ENCODE peak calls at places on chromosomes 7 and 10, in eight cellular contexts. K is dorsolateral prefrontal cortex, F is fibroblast of lung, L is cardiac fibroblast, R is heart left ventricle, V is fibroblast of pulmonary artery, J is GM13977, W is choroid plexus epithelial cell. H is an unnamed sample.

GRCh38 chr7:76268376-76268775 is 34.1 kb upstream of the HSPB1 start:
- DNase-seq in J (no peak), L (no peak), R (no peak), K (no peak), W (no peak), F (no peak), V (no peak), H (no peak)

GRCh38 chr7:140526901-140527664 is 47.8 kb upstream of the MKRN1 start:
- DNase-seq in J (no peak), R (no peak), V (no peak), W (peak; percentile 42), K (no peak), L (no peak), F (no peak), H (peak; percentile 35)

GRCh38 chr10:23192741-23193434 is 776 bp downstream of the PTF1A start:
- DNase-seq in V (no peak), W (no peak), L (no peak), K (no peak), F (no peak), R (no peak), J (no peak), H (no peak)

GRCh38 chr7:44290250-44290616 is 35.2 kb downstream of the CAMK2B start:
- DNase-seq in J (no peak), R (no peak), W (no peak), V (no peak), L (no peak), K (peak; percentile 21), F (no peak), H (no peak)

GRCh38 chr7:27994639-27995038 is 186.0 kb downstream of the JAZF1 start:
- DNase-seq in W (no peak), R (peak; percentile 28), L (no peak), F (no peak), K (no peak), J (no peak), V (peak; percentile 4), H (peak; percentile 47)

GRCh38 chr7:18895456-18895855 is 222.0 kb downstream of the TWIST1 start:
- DNase-seq in R (no peak), V (peak; percentile 55), J (no peak), K (no peak), W (peak; percentile 68), L (peak; percentile 39), F (peak; percentile 66), H (peak; percentile 81)

GRCh38 chr7:31767686-31768358 is 80.8 kb downstream of the PPP1R17 start:
- DNase-seq in K (no peak), F (no peak), W (no peak), L (no peak), R (no peak), V (no peak), J (no peak), H (no peak)

GRCh38 chr10:87771871-87772500 is 46.0 kb downstream of the ATAD1 start:
- DNase-seq in R (no peak), W (peak; percentile 64), L (peak; percentile 61), K (no peak), F (peak; percentile 46), V (peak; percentile 62), J (peak; percentile 14), H (peak; percentile 42)

GRCh38 chr10:24513155-24513554 is 210.5 kb downstream of the ARHGAP21 start:
- DNase-seq in J (no peak), W (peak; percentile 62), L (peak; percentile 21), V (peak; percentile 41), R (no peak), K (no peak), F (peak; percentile 54), H (peak; percentile 49)

GRCh38 chr7:43584200-43584586 is 1.3 kb downstream of the STK17A start:
- DNase-seq in R (peak; percentile 44), V (peak; percentile 85), K (no peak), L (peak; percentile 77), J (no peak), F (peak; percentile 87), W (peak; percentile 75), H (peak; percentile 62)

GRCh38 chr10:60490013-60490412 is 100.3 kb upstream of the ANK3 start:
- DNase-seq in L (peak; percentile 29), W (peak; percentile 72), F (no peak), J (no peak), V (peak; percentile 46), K (no peak), R (no peak), H (peak; percentile 62)

GRCh38 chr10:52650873-52651272 is 121.7 kb downstream of the MBL2 start:
- DNase-seq in L (no peak), J (no peak), R (no peak), K (no peak), W (no peak), V (no peak), F (no peak), H (no peak)

GRCh38 chr10:113222207-113222606 is 272.2 kb downstream of the TCF7L2 start:
- DNase-seq in V (no peak), R (no peak), L (no peak), W (no peak), F (no peak), J (no peak), K (no peak), H (no peak)

GRCh38 chr7:113282875-113283274 is 164.5 kb upstream of the SMIM30 start:
- DNase-seq in K (no peak), J (no peak), L (no peak), R (no peak), F (no peak), W (no peak), V (no peak), H (no peak)

GRCh38 chr10:90598513-90598912 is 259.3 kb downstream of the HTR7 start:
- DNase-seq in L (no peak), V (no peak), R (no peak), W (no peak), F (no peak), J (no peak), K (no peak), H (no peak)
- TF ChIP-seq CTCF in L (no peak), V (no peak), R (no peak), W (no peak), F (no peak), J (no peak), K (no peak), H (no peak)

GRCh38 chr7:12458520-12459131 is 55.0 kb upstream of the VWDE start:
- DNase-seq in F (peak; percentile 59), K (no peak), J (peak; percentile 22), R (no peak), W (peak; percentile 73), L (peak; percentile 61), V (peak; percentile 58), H (peak; percentile 49)
- TF ChIP-seq CTCF in F (peak; percentile 81), K (peak; percentile 63), J (peak; percentile 76), R (peak; percentile 68), W (peak; percentile 77), L (peak; percentile 79), V (peak; percentile 79), H (peak; percentile 71)

GRCh38 chr7:48337012-48337621 is 165.9 kb downstream of the ABCA13 start:
- DNase-seq in W (peak; percentile 75), F (peak; percentile 35), V (peak; percentile 14), K (no peak), R (no peak), J (peak; percentile 17), L (peak; percentile 6), H (peak; percentile 39)
- TF ChIP-seq CTCF in W (peak; percentile 95), F (peak; percentile 60), V (peak; percentile 47), K (peak; percentile 51), R (peak; percentile 35), J (peak; percentile 37), L (peak; percentile 66), H (peak; percentile 88)

GRCh38 chr10:123149162-123149567 is 1.2 kb downstream of the HMX2 start:
- DNase-seq in W (no peak), J (peak; percentile 40), V (no peak), L (no peak), F (no peak), K (no peak), R (no peak), H (no peak)

GRCh38 chr10:123148414-123149161 is 652 bp downstream of the HMX2 start:
- DNase-seq in J (peak; percentile 56), V (no peak), W (no peak), F (no peak), R (no peak), K (no peak), L (no peak), H (no peak)

GRCh38 chr10:123146892-123147634 is 873 bp upstream of the HMX2 start:
- DNase-seq in K (no peak), V (no peak), J (peak; percentile 37), F (no peak), L (no peak), R (no peak), W (no peak), H (no peak)

GRCh38 chr10:123146013-123146891 is 1.7 kb upstream of the HMX2 start:
- DNase-seq in F (no peak), K (no peak), V (no peak), J (peak; percentile 47), W (no peak), L (no peak), R (no peak), H (no peak)

GRCh38 chr10:123147635-123148413 is at the start of gene HMX2:
- DNase-seq in F (no peak), J (peak; percentile 81), L (no peak), V (no peak), R (no peak), K (no peak), W (no peak), H (no peak)
- TF ChIP-seq CTCF in F (no peak), J (peak; percentile 31), L (no peak), V (no peak), R (no peak), K (no peak), W (no peak), H (no peak)